ENCODE peak calls at places on chromosome 16, in seven cellular contexts. H is tibial artery, C is uterus, M is A549, D is Karpas-422, O is transverse colon, X is aorta. S is an unnamed sample.

GRCh38 chr16:12119562-12119961 is 143.0 kb downstream of the SNX29 start:
- DNase-seq in H (no peak), C (no peak), M (no peak), D (no peak), O (peak), X (peak), S (no peak)

GRCh38 chr16:82980810-82981209 is 354.0 kb downstream of the CDH13 start:
- DNase-seq in H (no peak), C (no peak), M (no peak), D (no peak), O (no peak), X (no peak), S (no peak)

GRCh38 chr16:87696796-87697195 is 69.0 kb downstream of the KLHDC4 start:
- DNase-seq in H (no peak), C (no peak), M (no peak), D (no peak), O (no peak), X (no peak), S (no peak)

GRCh38 chr16:77043076-77043475 is 147.9 kb upstream of the MON1B start:
- DNase-seq in H (no peak), C (no peak), M (peak), D (peak), O (no peak), X (no peak), S (peak)

GRCh38 chr16:28865722-28866453 is 2.2 kb downstream of the SH2B1 start:
- DNase-seq in H (no peak), C (no peak), M (no peak), D (no peak), O (no peak), X (no peak), S (no peak)

GRCh38 chr16:86821933-86822332 is 243.6 kb downstream of the FOXL1 start:
- DNase-seq in H (no peak), C (no peak), M (no peak), D (no peak), O (no peak), X (no peak), S (no peak)

GRCh38 chr16:88624977-88625576 is 13.3 kb upstream of the IL17C start:
- DNase-seq in H (no peak), C (no peak), M (no peak), D (no peak), O (no peak), X (no peak), S (no peak)

GRCh38 chr16:16019488-16019887 is 70.1 kb downstream of the ABCC1 start:
- DNase-seq in H (peak), C (no peak), M (peak), D (no peak), O (no peak), X (peak), S (peak)

GRCh38 chr16:49674255-49674980 is 181.5 kb downstream of the ZNF423 start:
- DNase-seq in H (no peak), C (no peak), M (no peak), D (no peak), O (no peak), X (no peak), S (no peak)

GRCh38 chr16:3170440-3171180 is 17.4 kb upstream of the OR1F1 start:
- DNase-seq in H (no peak), C (no peak), M (no peak), D (no peak), O (no peak), X (peak), S (no peak)

GRCh38 chr16:65355706-65356105 is 233.8 kb upstream of the CDH11 start:
- DNase-seq in H (no peak), C (no peak), M (no peak), D (no peak), O (no peak), X (no peak), S (no peak)

GRCh38 chr16:66485361-66485760 is 58.3 kb downstream of the BEAN1 start:
- DNase-seq in H (peak), C (peak), M (no peak), D (no peak), O (no peak), X (no peak), S (no peak)

GRCh38 chr16:30951193-30951592 is 2.3 kb downstream of the ORAI3 start:
- DNase-seq in H (no peak), C (no peak), M (no peak), D (no peak), O (no peak), X (no peak), S (no peak)

GRCh38 chr16:30950516-30951073 is 1.7 kb downstream of the ORAI3 start:
- DNase-seq in H (no peak), C (no peak), M (no peak), D (no peak), O (no peak), X (no peak), S (no peak)

GRCh38 chr16:30948087-30948955 is 547 bp upstream of the ORAI3 start:
- DNase-seq in H (peak), C (peak), M (peak), D (peak), O (peak), X (peak), S (peak)

GRCh38 chr16:30948956-30949654 is at the start of gene ORAI3:
- DNase-seq in H (peak), C (peak), M (peak), D (peak), O (peak), X (peak), S (no peak)

GRCh38 chr16:30949655-30950515 is 1.0 kb downstream of the ORAI3 start:
- DNase-seq in H (peak), C (peak), M (peak), D (peak), O (peak), X (peak), S (peak)
- H3K27ac ChIP-seq in H (peak), C (peak), M (peak), D (peak), O (peak), X (no peak), S (peak)

DNA sequence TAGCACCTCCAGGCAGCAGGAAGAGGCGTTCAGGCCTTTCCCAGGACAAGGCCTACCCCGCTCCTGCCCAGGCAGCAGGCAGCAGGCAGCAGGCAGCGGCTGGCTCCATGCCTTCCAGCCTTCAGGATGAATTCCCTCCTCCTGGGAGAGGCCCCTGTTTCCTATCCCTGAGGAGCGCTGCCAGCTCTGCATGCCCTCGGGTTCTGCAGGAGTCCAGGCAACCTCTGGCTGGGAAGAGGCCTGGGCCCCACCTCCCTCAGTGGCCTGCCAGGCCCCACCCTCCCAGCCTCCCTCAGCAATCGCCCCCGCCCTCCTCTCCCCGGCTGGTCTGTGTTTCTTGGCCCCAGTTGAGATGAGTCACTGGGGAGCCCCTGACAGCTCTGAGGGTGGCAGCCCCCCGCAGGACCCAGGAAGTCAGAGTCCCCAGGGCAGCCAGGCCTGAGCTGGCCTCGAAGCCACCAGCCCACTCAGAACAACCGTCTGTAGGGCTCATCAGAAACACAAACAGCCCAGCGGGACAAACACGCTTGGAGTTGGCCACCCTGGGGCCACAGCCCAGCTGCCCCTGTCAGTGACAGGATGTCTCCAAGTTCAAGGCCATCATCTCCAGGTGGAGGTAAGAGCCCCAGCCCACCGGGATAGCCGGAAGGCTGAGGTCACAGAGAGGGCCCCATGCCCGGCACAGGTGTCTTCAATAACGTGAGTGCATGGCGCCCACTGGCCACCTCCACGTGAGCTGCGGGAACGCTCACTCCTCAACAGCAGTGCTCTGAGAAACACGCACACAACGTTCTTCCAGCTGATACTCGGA is 39.5 kb upstream of the CIBAR2 start:
- DNase-seq in H (peak), C (peak), M (no peak), D (no peak), O (peak), X (peak), S (no peak)
- H3K27ac ChIP-seq in H (peak), C (peak), M (peak), D (no peak), O (peak), X (no peak), S (peak)

GRCh38 chr16:75483222-75483621 is 12.0 kb downstream of the CHST6 start:
- DNase-seq in H (no peak), C (no peak), M (no peak), D (no peak), O (no peak), X (no peak), S (peak)
- H3K27ac ChIP-seq in H (no peak), C (no peak), M (no peak), D (no peak), O (no peak), X (no peak), S (peak)

GRCh38 chr16:84844561-84845495 is 25.0 kb downstream of the CRISPLD2 start:
- DNase-seq in H (no peak), C (no peak), M (no peak), D (no peak), O (no peak), X (no peak), S (no peak)

GRCh38 chr16:84842516-84843148 is 22.8 kb downstream of the CRISPLD2 start:
- DNase-seq in H (no peak), C (no peak), M (no peak), D (no peak), O (no peak), X (no peak), S (no peak)

GRCh38 chr16:84844049-84844350 is 24.2 kb downstream of the CRISPLD2 start:
- DNase-seq in H (no peak), C (no peak), M (no peak), D (no peak), O (peak), X (no peak), S (no peak)

GRCh38 chr16:84841787-84842300 is 22.1 kb downstream of the CRISPLD2 start:
- DNase-seq in H (no peak), C (no peak), M (no peak), D (no peak), O (peak), X (no peak), S (peak)

GRCh38 chr16:84843149-84844048 is 23.6 kb downstream of the CRISPLD2 start:
- DNase-seq in H (no peak), C (no peak), M (no peak), D (no peak), O (no peak), X (no peak), S (no peak)
- H3K27ac ChIP-seq in H (no peak), C (peak), M (no peak), D (no peak), O (peak), X (no peak), S (no peak)

GRCh38 chr16:17302213-17302612 is 168.5 kb downstream of the XYLT1 start:
- DNase-seq in H (no peak), C (no peak), M (no peak), D (peak), O (no peak), X (no peak), S (no peak)
- H3K27ac ChIP-seq in H (no peak), C (no peak), M (no peak), D (peak), O (peak), X (no peak), S (no peak)